ENCODE peak calls at places on chromosomes 1 and 21, in five cellular contexts. S, A, N, Q and U are unnamed samples.

GRCh38 chr1:50968884-50969610 is 998 bp upstream of the CDKN2C start:
- DNase-seq in S (peak; percentile 51), A (peak; percentile 76), N (no peak), Q (no peak), U (no peak)

GRCh38 chr1:62131093-62131725 is 63.4 kb upstream of the L1TD1 start:
- DNase-seq in S (peak; percentile 56), A (peak; percentile 63), N (peak; percentile 50), Q (no peak), U (no peak)

GRCh38 chr1:161071886-161072371 is 2.2 kb upstream of the ARHGAP30 start:
- DNase-seq in S (peak; percentile 77), A (peak; percentile 65), N (peak; percentile 68), Q (no peak), U (peak; percentile 29)

GRCh38 chr1:51265618-51266017 is 29.5 kb downstream of the RNF11 start:
- DNase-seq in S (no peak), A (no peak), N (no peak), Q (no peak), U (no peak)

GRCh38 chr21:25313891-25314646 is 293.2 kb downstream of the MRPL39 start:
- DNase-seq in S (no peak), A (no peak), N (no peak), Q (no peak), U (no peak)

GRCh38 chr1:940121-941026 is 16.7 kb downstream of the SAMD11 start:
- DNase-seq in S (peak; percentile 90), A (no peak), N (peak; percentile 27), Q (no peak), U (no peak)

GRCh38 chr1:27296773-27297214 is 25.2 kb upstream of the TMEM222 start:
- DNase-seq in S (peak; percentile 76), A (peak; percentile 94), N (peak; percentile 31), Q (no peak), U (peak; percentile 22)

GRCh38 chr21:14356771-14357170 is 26.2 kb downstream of the HSPA13 start:
- DNase-seq in S (no peak), A (no peak), N (no peak), Q (no peak), U (no peak)

GRCh38 chr1:65904681-65905083 is 112.0 kb downstream of the PDE4B start:
- DNase-seq in S (peak; percentile 28), A (no peak), N (no peak), Q (no peak), U (no peak)

GRCh38 chr1:209883341-209883971 is 54.6 kb upstream of the SYT14 start:
- DNase-seq in S (no peak), A (no peak), N (no peak), Q (no peak), U (no peak)

GRCh38 chr1:14487671-14488070 is 110.8 kb upstream of the KAZN start:
- DNase-seq in S (no peak), A (no peak), N (no peak), Q (no peak), U (no peak)

GRCh38 chr1:233673947-233674431 is 60.1 kb downstream of the KCNK1 start:
- DNase-seq in S (peak; percentile 36), A (no peak), N (no peak), Q (no peak), U (no peak)

GRCh38 chr1:212671342-212672031 is 28.2 kb downstream of the BATF3 start:
- DNase-seq in S (no peak), A (peak; percentile 45), N (no peak), Q (no peak), U (no peak)

GRCh38 chr1:18673976-18674375 is 43.3 kb downstream of the PAX7 start:
- DNase-seq in S (no peak), A (no peak), N (no peak), Q (no peak), U (no peak)

GRCh38 chr1:170864784-170865538 is 70.4 kb upstream of the MROH9 start:
- DNase-seq in S (no peak), A (no peak), N (no peak), Q (no peak), U (no peak)

GRCh38 chr21:37767984-37768383 is 148.3 kb downstream of the KCNJ6 start:
- DNase-seq in S (no peak), A (no peak), N (no peak), Q (no peak), U (no peak)

GRCh38 chr1:70990460-70991253 is 57.0 kb downstream of the PTGER3 start:
- DNase-seq in S (no peak), A (no peak), N (no peak), Q (no peak), U (no peak)

GRCh38 chr21:26513212-26513611 is 59.9 kb downstream of the CYYR1 start:
- DNase-seq in S (no peak), A (no peak), N (no peak), Q (no peak), U (no peak)

GRCh38 chr1:184986250-184986649 is 11.9 kb upstream of the NIBAN1 start:
- DNase-seq in S (no peak), A (no peak), N (no peak), Q (no peak), U (no peak)

GRCh38 chr1:184775329-184775728 is 20.7 kb upstream of the EDEM3 start:
- DNase-seq in S (no peak), A (no peak), N (no peak), Q (no peak), U (no peak)

DNA sequence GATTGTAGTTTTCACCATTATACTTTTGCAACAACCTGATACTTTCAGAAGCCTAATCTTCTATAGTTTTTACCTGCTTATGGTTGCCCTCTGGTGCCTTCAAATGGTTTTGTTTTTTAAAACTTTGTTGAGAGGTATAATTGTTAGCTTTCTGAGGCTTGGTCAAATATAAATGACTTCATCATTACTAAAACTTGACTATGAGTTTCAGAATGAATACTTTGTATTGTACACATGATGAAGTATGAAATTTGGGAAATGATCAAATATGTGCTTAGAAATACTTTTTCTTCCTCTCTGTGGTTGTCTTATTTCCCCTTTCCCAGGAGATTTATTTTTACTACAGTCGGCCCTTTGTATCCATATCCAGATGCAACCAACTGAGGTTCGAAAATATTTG is 151.8 kb upstream of the B3GALT2 start:
- DNase-seq in S (no peak), A (no peak), N (no peak), Q (no peak), U (no peak)
- TF ChIP-seq SRF in S (no peak), A (no peak), N (no peak), Q (no peak), U (no peak)

DNA sequence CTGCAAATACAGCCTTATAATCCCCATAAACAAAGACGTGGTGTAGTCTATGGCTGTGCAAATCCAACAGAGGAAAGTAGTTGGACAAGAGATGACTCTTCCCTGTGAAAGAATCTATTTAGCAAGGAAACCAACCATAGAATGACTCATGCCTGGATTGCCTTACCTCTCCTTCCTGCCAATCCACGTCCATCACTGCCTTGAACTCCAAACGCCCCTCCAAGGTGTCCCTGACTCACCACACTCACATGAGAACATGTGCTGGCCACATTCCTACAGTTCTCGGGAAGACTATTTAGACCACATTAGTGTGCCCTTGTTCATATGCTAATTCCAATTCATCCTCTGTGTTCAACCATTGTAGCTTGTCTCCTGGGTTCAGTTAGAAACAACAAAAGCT is 157.3 kb downstream of the SLC30A10 start:
- DNase-seq in S (no peak), A (no peak), N (peak; percentile 37), Q (no peak), U (peak; percentile 77)
- TF ChIP-seq SRF in S (no peak), A (no peak), N (no peak), Q (no peak), U (no peak)

GRCh38 chr1:247156787-247157232 is 15.0 kb downstream of the ZNF124 start:
- DNase-seq in S (no peak), A (no peak), N (no peak), Q (no peak), U (no peak)
- TF ChIP-seq SRF in S (no peak), A (no peak), N (no peak), Q (no peak), U (no peak)

DNA sequence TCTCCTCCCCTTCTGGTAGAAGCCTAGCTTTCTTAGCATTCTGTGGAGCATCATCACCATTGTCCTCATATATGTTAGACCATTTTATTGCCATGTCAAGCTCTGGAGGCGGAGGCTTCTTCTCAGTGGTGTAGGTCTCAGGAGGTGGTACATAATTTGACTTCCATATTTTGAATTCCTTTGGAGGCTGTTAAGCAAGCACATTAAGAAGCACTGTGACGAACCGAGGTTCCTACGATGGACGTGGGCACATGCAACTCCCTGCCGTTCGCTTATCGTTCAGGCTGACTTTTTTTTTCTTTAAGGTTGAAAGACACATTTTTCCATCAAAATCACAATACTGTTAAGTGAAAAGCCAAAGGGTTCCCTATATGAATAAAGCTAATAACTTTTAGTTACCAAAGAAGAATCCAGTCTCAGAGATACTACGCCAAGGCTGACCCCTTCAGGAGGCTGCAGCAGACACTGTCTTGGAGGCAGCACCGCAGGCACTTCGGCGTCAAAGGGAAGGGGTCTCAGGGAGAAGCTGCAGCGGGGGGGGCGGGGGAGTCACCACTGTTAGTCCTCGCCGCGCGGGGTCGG is 835 bp downstream of the C1orf52 start:
- DNase-seq in S (no peak), A (no peak), N (no peak), Q (no peak), U (no peak)
- TF ChIP-seq SRF in S (no peak), A (no peak), N (no peak), Q (no peak), U (no peak)

GRCh38 chr21:34808569-34809204 is 139.9 kb downstream of the CLIC6 start:
- DNase-seq in S (no peak), A (no peak), N (no peak), Q (no peak), U (no peak)

GRCh38 chr21:34809822-34810221 is 141.0 kb downstream of the CLIC6 start:
- DNase-seq in S (no peak), A (no peak), N (no peak), Q (no peak), U (no peak)

GRCh38 chr21:34806423-34806822 is 137.6 kb downstream of the CLIC6 start:
- DNase-seq in S (no peak), A (no peak), N (no peak), Q (no peak), U (no peak)

GRCh38 chr21:34807146-34807880 is 138.5 kb downstream of the CLIC6 start:
- DNase-seq in S (no peak), A (no peak), N (no peak), Q (no peak), U (no peak)

GRCh38 chr21:34807881-34808568 is 139.2 kb downstream of the CLIC6 start:
- DNase-seq in S (no peak), A (no peak), N (no peak), Q (no peak), U (peak; percentile 82)
- TF ChIP-seq SRF in S (no peak), A (no peak), N (no peak), Q (no peak), U (no peak)

DNA sequence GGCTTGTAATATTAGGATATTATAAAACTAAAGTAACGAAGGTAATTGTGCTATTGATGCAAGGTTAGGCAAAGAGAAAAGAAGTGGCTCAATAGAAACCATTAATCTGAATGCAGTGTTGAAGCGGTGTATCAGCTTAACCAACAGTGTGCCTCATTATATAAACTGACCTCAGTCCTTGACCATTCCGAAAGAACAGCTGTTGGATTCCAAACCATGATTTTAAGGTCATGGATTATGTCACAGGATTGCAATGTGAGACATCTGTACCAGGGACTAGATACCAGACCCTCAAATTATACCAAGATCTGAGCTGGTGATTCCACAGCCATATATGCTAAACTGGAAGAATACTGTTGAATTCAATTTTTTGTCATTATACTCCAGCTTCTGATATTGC is 134.2 kb upstream of the HP1BP3 start:
- DNase-seq in S (no peak), A (no peak), N (no peak), Q (no peak), U (no peak)
- TF ChIP-seq SRF in S (no peak), A (no peak), N (no peak), Q (no peak), U (no peak)